ENCODE peak calls at places on chromosomes 5 and 9, in nine cellular contexts. A, E, D, Y, N, T, Z, J and M are unnamed samples.

GRCh38 chr9:89606567-89607311 is 1.9 kb downstream of the GADD45G start:
- DNase-seq in Y (peak), J (peak), T (peak), D (no peak), E (peak), Z (no peak), N (no peak), A (no peak), M (no peak)

GRCh38 chr9:82554381-82554780 is 508.6 kb downstream of the RASEF start:
- DNase-seq in T (no peak), A (no peak), Z (no peak), N (no peak), D (no peak), E (no peak), J (no peak), Y (no peak), M (no peak)

GRCh38 chr5:179974946-179975712 is 67.4 kb upstream of the TBC1D9B start:
- DNase-seq in J (no peak), A (no peak), N (peak), D (peak), T (peak), E (no peak), Y (peak), Z (no peak), M (no peak)

GRCh38 chr9:82273121-82273520 is 284.5 kb downstream of the SPATA31D1 start:
- DNase-seq in E (no peak), N (no peak), D (peak), A (no peak), T (no peak), Y (no peak), J (no peak), Z (no peak), M (no peak)

GRCh38 chr9:127555830-127556820 is 56.0 kb upstream of the STXBP1 start:
- DNase-seq in J (no peak), N (no peak), Y (peak), T (peak), Z (peak), D (peak), A (peak), E (peak), M (no peak)

GRCh38 chr5:96963267-96963666 is 27.4 kb downstream of the LNPEP start:
- DNase-seq in N (peak), A (no peak), E (peak), J (no peak), D (peak), Y (peak), Z (peak), T (no peak), M (no peak)

GRCh38 chr9:77020438-77021264 is 1.2 kb downstream of the FOXB2 start:
- DNase-seq in D (no peak), J (no peak), Y (no peak), N (peak), T (no peak), Z (no peak), E (no peak), A (no peak), M (no peak)

GRCh38 chr9:130264414-130265350 is 878 bp upstream of the HMCN2 start:
- DNase-seq in E (no peak), N (no peak), Y (no peak), D (no peak), T (no peak), A (no peak), Z (peak), J (no peak), M (no peak)

GRCh38 chr5:136123236-136123768 is 9.3 kb upstream of the SMAD5 start:
- DNase-seq in D (peak), Y (no peak), T (no peak), N (no peak), Z (no peak), J (no peak), E (no peak), A (no peak), M (no peak)

GRCh38 chr9:113299800-113300292 is 3.3 kb downstream of the RNF183 start:
- DNase-seq in D (no peak), J (no peak), E (no peak), Z (peak), A (no peak), Y (peak), T (no peak), N (no peak), M (no peak)

GRCh38 chr5:53554444-53554843 is 6.0 kb upstream of the NDUFS4 start:
- DNase-seq in Z (no peak), T (no peak), Y (no peak), J (no peak), A (no peak), N (no peak), D (no peak), E (no peak), M (no peak)

GRCh38 chr5:172897691-172898512 is 61.3 kb upstream of the RPL26L1 start:
- DNase-seq in J (no peak), A (peak), N (no peak), E (no peak), D (peak), Y (peak), T (no peak), Z (no peak), M (no peak)

GRCh38 chr9:81585191-81585763 is 104.1 kb downstream of the TLE1 start:
- DNase-seq in D (peak), J (no peak), A (no peak), Y (peak), N (no peak), T (no peak), Z (no peak), E (no peak), M (no peak)

GRCh38 chr5:96651948-96652753 is 10.0 kb upstream of the CAST start:
- DNase-seq in T (no peak), Y (no peak), D (no peak), A (no peak), E (no peak), J (no peak), Z (no peak), N (no peak), M (no peak)

GRCh38 chr5:44770936-44771717 is 37.6 kb upstream of the MRPS30 start:
- DNase-seq in A (no peak), Y (no peak), T (no peak), N (no peak), J (no peak), E (no peak), D (no peak), Z (no peak), M (no peak)

GRCh38 chr5:159504106-159504856 is 174.0 kb upstream of the IL12B start:
- DNase-seq in Z (no peak), Y (no peak), D (peak), A (no peak), N (no peak), T (no peak), E (no peak), J (no peak), M (no peak)

GRCh38 chr5:57410374-57411320 is 72.0 kb downstream of the ACTBL2 start:
- DNase-seq in D (no peak), Y (no peak), J (no peak), Z (no peak), T (no peak), N (no peak), E (no peak), A (no peak), M (no peak)

GRCh38 chr5:170747357-170747756 is 36.2 kb upstream of the GABRP start:
- DNase-seq in E (no peak), T (no peak), A (no peak), Y (no peak), D (no peak), Z (no peak), N (no peak), J (no peak), M (peak)

GRCh38 chr9:78680196-78680595 is 383.3 kb downstream of the PSAT1 start:
- DNase-seq in Y (no peak), N (no peak), T (no peak), A (no peak), E (no peak), D (no peak), Z (no peak), J (no peak), M (no peak)

GRCh38 chr9:37574996-37575395 is 1.2 kb downstream of the FBXO10 start:
- DNase-seq in J (no peak), N (no peak), D (peak), Y (peak), T (no peak), Z (no peak), A (no peak), E (peak), M (no peak)

GRCh38 chr9:92455217-92455616 is 27.1 kb downstream of the ASPN start:
- DNase-seq in A (no peak), N (no peak), E (no peak), Z (no peak), D (no peak), J (no peak), T (no peak), Y (no peak), M (no peak)

GRCh38 chr9:33044162-33044673 is 19.1 kb downstream of the DNAJA1 start:
- DNase-seq in N (peak), Z (peak), E (peak), D (peak), J (peak), T (peak), Y (peak), A (peak), M (peak)

GRCh38 chr9:23850242-23851023 is 24.4 kb upstream of the ELAVL2 start:
- DNase-seq in E (no peak), N (no peak), J (no peak), D (no peak), A (no peak), T (no peak), Y (no peak), Z (no peak), M (no peak)

GRCh38 chr9:136748656-136749551 is 579 bp upstream of the LCN6 start:
- DNase-seq in D (no peak), T (peak), E (no peak), Y (no peak), A (no peak), Z (no peak), J (no peak), N (no peak), M (no peak)

GRCh38 chr5:143002459-143003327 is 232.5 kb downstream of the ARHGAP26 start:
- DNase-seq in T (peak), Y (peak), E (no peak), A (peak), D (peak), N (peak), J (no peak), Z (peak), M (no peak)

GRCh38 chr5:82356808-82357671 is 78.9 kb upstream of the RPS23 start:
- DNase-seq in E (peak), D (peak), A (peak), Z (peak), T (peak), Y (peak), N (peak), J (peak), M (peak)

GRCh38 chr5:158434749-158435148 is 575.8 kb upstream of the CLINT1 start:
- DNase-seq in A (no peak), N (no peak), T (no peak), D (no peak), E (no peak), Z (no peak), Y (no peak), J (no peak), M (no peak)

GRCh38 chr5:180142008-180142803 is 66.8 kb downstream of the RASGEF1C start:
- DNase-seq in Z (no peak), J (peak), N (no peak), D (no peak), T (no peak), A (no peak), E (no peak), Y (no peak), M (peak)

GRCh38 chr9:76366275-76366674 is 28.0 kb downstream of the RFK start:
- DNase-seq in D (no peak), J (no peak), E (no peak), N (no peak), T (no peak), Z (no peak), A (no peak), Y (no peak), M (no peak)

GRCh38 chr5:76801159-76801802 is 17.5 kb upstream of the F2RL1 start:
- DNase-seq in A (peak), J (no peak), T (no peak), Z (peak), E (no peak), D (peak), Y (peak), N (no peak), M (no peak)

GRCh38 chr9:121483049-121483448 is 16.6 kb downstream of the GGTA1 start:
- DNase-seq in D (no peak), J (no peak), N (no peak), E (no peak), Y (no peak), Z (no peak), T (no peak), A (no peak), M (no peak)

GRCh38 chr9:126347093-126347492 is 20.5 kb downstream of the MVB12B start:
- DNase-seq in Y (no peak), A (no peak), D (no peak), E (no peak), Z (no peak), J (no peak), T (peak), N (no peak), M (no peak)

GRCh38 chr9:129080608-129081387 is at the start of gene DOLPP1:
- DNase-seq in D (peak), T (peak), Y (peak), Z (peak), A (peak), E (peak), N (peak), J (peak), M (peak)

GRCh38 chr5:74396913-74397606 is 243.5 kb downstream of the ENC1 start:
- DNase-seq in Z (no peak), J (no peak), Y (peak), A (no peak), N (no peak), D (no peak), E (no peak), T (no peak), M (no peak)

GRCh38 chr5:1896602-1897376 is 14.1 kb upstream of the IRX4 start:
- DNase-seq in E (no peak), D (no peak), Y (no peak), A (no peak), N (no peak), J (no peak), T (peak), Z (no peak), M (no peak)

GRCh38 chr9:70490478-70490877 is 76.0 kb upstream of the KLF9 start:
- DNase-seq in Z (no peak), E (no peak), J (no peak), A (no peak), T (no peak), N (no peak), D (no peak), Y (no peak), M (no peak)
- TF ChIP-seq CTCF in Z (no peak), E (no peak), J (no peak), A (no peak), T (no peak), N (no peak), D (no peak), Y (no peak), M (no peak)

GRCh38 chr5:106140101-106140500 is 1530.6 kb downstream of the EFNA5 start:
- DNase-seq in T (no peak), Y (no peak), D (no peak), J (no peak), Z (no peak), E (no peak), A (no peak), N (no peak), M (no peak)

DNA sequence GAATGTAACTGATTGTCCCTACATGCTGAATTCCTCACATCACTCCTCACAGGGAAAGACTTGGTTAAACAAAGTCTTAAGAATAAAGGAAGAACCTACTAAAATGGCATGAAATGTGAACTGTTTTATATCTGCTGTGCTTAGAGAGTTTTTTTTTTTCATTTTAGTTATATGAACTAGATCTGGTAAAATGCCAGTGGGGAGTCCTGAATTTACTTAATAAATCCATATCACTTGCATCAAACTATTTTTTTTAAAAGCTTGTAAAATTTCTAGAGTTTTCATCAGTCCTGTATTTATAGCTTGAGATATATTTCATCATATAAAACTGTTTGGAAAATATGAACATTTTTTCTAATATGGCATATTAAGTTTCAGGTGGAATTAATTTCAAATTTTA is 1528.6 kb downstream of the EFNA5 start:
- DNase-seq in T (no peak), J (no peak), D (no peak), N (no peak), A (no peak), Y (no peak), Z (no peak), E (no peak), M (no peak)
- TF ChIP-seq CTCF in T (no peak), J (no peak), D (no peak), N (no peak), A (no peak), Y (no peak), Z (no peak), E (no peak), M (no peak)

DNA sequence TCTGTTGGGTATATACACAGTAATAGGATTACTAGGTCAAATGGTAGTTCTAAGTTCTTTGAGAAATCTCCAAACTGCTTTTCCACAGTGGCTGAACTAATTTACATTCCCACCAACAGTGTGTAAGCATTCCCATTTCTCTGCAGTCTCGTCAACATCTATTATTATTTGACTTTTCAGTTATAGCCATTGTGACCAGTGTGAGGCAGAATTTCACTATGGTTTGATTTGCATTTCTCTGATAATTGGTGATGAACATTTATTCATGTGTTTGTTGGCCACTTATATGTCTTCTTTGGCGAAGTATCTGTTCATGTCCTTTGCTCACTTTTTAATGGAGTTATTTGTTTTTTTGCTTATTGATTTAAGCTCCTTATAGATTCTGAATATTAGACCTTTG is 596.2 kb upstream of the DAB2 start:
- DNase-seq in N (no peak), Z (no peak), T (no peak), J (no peak), E (no peak), D (no peak), A (no peak), Y (peak), M (no peak)
- TF ChIP-seq CTCF in N (no peak), Z (no peak), T (no peak), J (no peak), E (no peak), D (no peak), A (no peak), Y (no peak), M (no peak)

GRCh38 chr5:124744170-124744911 is 2.1 kb downstream of the ZNF608 start:
- DNase-seq in D (peak), A (no peak), T (peak), Y (peak), E (peak), N (no peak), Z (peak), J (peak), M (no peak)
- TF ChIP-seq CTCF in D (no peak), A (peak), T (no peak), Y (no peak), E (no peak), N (no peak), Z (no peak), J (no peak), M (no peak)

GRCh38 chr5:63121471-63121870 is 542.9 kb downstream of the LRRC70 start:
- DNase-seq in Z (no peak), D (no peak), T (no peak), E (no peak), A (no peak), Y (no peak), N (no peak), J (no peak), M (no peak)

GRCh38 chr5:63125392-63125791 is 546.8 kb downstream of the LRRC70 start:
- DNase-seq in N (no peak), T (no peak), E (no peak), Z (no peak), Y (no peak), A (no peak), J (no peak), D (no peak), M (no peak)

GRCh38 chr5:63128018-63128417 is 549.4 kb downstream of the LRRC70 start:
- DNase-seq in N (no peak), Y (peak), J (no peak), T (no peak), D (no peak), E (no peak), Z (no peak), A (no peak), M (no peak)

GRCh38 chr5:63127054-63127453 is 548.4 kb downstream of the LRRC70 start:
- DNase-seq in E (no peak), J (no peak), Z (no peak), N (no peak), D (no peak), T (no peak), Y (no peak), A (no peak), M (no peak)

DNA sequence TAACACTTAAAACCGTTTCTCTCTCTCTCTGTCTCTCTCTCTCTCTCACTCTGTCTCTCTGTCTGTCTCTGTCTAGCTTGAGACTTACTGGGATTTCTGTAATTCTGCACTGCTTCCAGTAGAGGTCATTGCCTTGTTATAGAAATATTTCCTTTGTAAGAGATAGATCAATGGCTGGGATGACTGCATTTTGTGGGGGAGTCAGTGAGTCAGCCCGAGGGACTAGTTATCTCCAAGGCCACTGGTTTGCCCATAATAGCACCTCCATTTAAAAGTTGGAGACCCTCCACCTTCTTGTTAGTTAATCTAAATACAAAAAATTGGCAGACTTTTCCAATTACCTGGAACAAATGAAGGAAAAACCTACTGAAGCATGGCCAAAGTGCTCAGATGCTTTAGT is 547.2 kb downstream of the LRRC70 start:
- DNase-seq in J (no peak), E (no peak), N (peak), D (no peak), A (no peak), Z (no peak), Y (peak), T (no peak), M (no peak)
- TF ChIP-seq CTCF in J (no peak), E (no peak), N (peak), D (peak), A (peak), Z (peak), Y (peak), T (peak), M (no peak)

DNA sequence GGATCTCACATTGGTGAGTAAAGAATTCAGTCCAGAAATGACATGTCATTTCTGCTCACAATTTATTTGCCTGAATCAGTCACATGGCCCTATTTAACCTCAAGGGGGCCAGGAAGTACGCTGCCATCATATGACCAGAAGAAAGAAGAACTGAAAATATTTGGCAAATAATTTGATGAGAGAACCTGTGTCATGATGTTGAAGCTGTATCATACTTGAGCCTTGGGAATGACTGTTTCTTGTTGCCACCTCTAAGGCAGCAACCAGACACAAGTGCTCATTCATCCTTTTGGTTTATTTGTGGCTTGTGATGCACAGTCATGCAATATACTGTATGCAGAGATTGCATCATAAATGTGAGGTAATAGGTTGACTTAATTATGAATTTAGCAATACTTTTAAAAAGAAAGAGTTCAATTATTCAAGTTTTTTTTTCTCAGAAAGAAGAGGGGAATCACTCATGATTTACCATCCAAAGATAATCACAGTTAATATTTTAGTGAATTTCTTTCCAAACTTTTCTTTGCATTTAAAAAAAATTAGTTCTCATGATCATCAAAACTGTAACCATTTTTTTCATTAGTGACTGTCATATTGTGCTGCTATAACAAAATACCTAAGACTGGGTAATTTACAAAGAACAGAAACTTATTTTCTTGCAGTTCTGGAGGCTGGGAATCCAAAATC is 8.2 kb upstream of the ZFYVE16 start:
- DNase-seq in N (peak), Y (no peak), E (no peak), D (peak), J (no peak), A (peak), T (no peak), Z (no peak), M (no peak)
- TF ChIP-seq CTCF in N (no peak), Y (no peak), E (no peak), D (no peak), J (no peak), A (no peak), T (no peak), Z (no peak), M (no peak)